ENCODE peak calls at places on chromosomes 12 and 14, in nine cellular contexts. L is OCI-LY7, Z is tibial artery, U is ovary, C is Peyer's patch, H is neuronal stem cell, M is mesenchymal stem cell, S is GM23338, P is heart right ventricle. B is an unnamed sample. For H3K4me1, the result is how much of the 10 kb centered on the place peaks cover.

GRCh38 chr12:67772276-67773169 is 124.0 kb downstream of the DYRK2 start:
- DNase-seq in L (no peak), Z (no peak), U (no peak), C (no peak), H (peak), M (peak), S (peak), P (peak), B (no peak)

GRCh38 chr14:59189281-59189821 is 884 bp downstream of the DAAM1 start:
- DNase-seq in L (peak), Z (peak), U (no peak), C (no peak), H (peak), M (no peak), S (peak), P (peak), B (peak)

GRCh38 chr12:48296586-48297396 is 53.9 kb downstream of the ZNF641 start:
- DNase-seq in L (no peak), Z (peak), U (peak), C (peak), H (peak), M (peak), S (peak), P (peak), B (peak)

GRCh38 chr14:103520657-103521437 is 1.8 kb downstream of the CKB start:
- DNase-seq in L (peak), Z (peak), U (peak), C (peak), H (peak), M (peak), S (peak), P (peak), B (peak)

GRCh38 chr12:663293-663871 is at the start of gene NINJ2:
- DNase-seq in L (no peak), Z (no peak), U (no peak), C (no peak), H (no peak), M (no peak), S (no peak), P (no peak), B (no peak)

GRCh38 chr14:54935100-54935499 is 32.5 kb upstream of the GCH1 start:
- DNase-seq in L (no peak), Z (no peak), U (no peak), C (no peak), H (no peak), M (no peak), S (no peak), P (no peak), B (no peak)

GRCh38 chr12:5510251-5510805 is 78.4 kb downstream of the NTF3 start:
- DNase-seq in L (no peak), Z (no peak), U (peak), C (no peak), H (no peak), M (no peak), S (no peak), P (no peak), B (no peak)

GRCh38 chr12:89918172-89918880 is 209.7 kb upstream of the ATP2B1 start:
- DNase-seq in L (no peak), Z (no peak), U (no peak), C (peak), H (no peak), M (no peak), S (no peak), P (no peak), B (no peak)

GRCh38 chr12:112112423-112113132 is 4.0 kb upstream of the NAA25 start:
- DNase-seq in L (no peak), Z (peak), U (no peak), C (peak), H (no peak), M (no peak), S (peak), P (no peak), B (no peak)

GRCh38 chr12:91239497-91239896 is 56.9 kb upstream of the DCN start:
- DNase-seq in L (no peak), Z (no peak), U (peak), C (no peak), H (no peak), M (no peak), S (no peak), P (no peak), B (no peak)

GRCh38 chr12:131808744-131809371 is 19.3 kb upstream of the MMP17 start:
- DNase-seq in L (peak), Z (no peak), U (no peak), C (peak), H (no peak), M (no peak), S (peak), P (no peak), B (peak)

GRCh38 chr12:1919284-1919683 is 832 bp upstream of the CACNA2D4 start:
- DNase-seq in L (no peak), Z (no peak), U (no peak), C (no peak), H (no peak), M (no peak), S (no peak), P (no peak), B (no peak)

GRCh38 chr12:1918081-1918874 is at the start of gene CACNA2D4:
- DNase-seq in L (no peak), Z (peak), U (no peak), C (peak), H (peak), M (no peak), S (no peak), P (no peak), B (no peak)

GRCh38 chr12:1916396-1917171 is 1.9 kb downstream of the CACNA2D4 start:
- DNase-seq in L (no peak), Z (peak), U (peak), C (peak), H (no peak), M (no peak), S (no peak), P (peak), B (no peak)

GRCh38 chr12:1918875-1919236 is 404 bp upstream of the CACNA2D4 start:
- DNase-seq in L (no peak), Z (peak), U (no peak), C (peak), H (no peak), M (no peak), S (no peak), P (no peak), B (no peak)

DNA sequence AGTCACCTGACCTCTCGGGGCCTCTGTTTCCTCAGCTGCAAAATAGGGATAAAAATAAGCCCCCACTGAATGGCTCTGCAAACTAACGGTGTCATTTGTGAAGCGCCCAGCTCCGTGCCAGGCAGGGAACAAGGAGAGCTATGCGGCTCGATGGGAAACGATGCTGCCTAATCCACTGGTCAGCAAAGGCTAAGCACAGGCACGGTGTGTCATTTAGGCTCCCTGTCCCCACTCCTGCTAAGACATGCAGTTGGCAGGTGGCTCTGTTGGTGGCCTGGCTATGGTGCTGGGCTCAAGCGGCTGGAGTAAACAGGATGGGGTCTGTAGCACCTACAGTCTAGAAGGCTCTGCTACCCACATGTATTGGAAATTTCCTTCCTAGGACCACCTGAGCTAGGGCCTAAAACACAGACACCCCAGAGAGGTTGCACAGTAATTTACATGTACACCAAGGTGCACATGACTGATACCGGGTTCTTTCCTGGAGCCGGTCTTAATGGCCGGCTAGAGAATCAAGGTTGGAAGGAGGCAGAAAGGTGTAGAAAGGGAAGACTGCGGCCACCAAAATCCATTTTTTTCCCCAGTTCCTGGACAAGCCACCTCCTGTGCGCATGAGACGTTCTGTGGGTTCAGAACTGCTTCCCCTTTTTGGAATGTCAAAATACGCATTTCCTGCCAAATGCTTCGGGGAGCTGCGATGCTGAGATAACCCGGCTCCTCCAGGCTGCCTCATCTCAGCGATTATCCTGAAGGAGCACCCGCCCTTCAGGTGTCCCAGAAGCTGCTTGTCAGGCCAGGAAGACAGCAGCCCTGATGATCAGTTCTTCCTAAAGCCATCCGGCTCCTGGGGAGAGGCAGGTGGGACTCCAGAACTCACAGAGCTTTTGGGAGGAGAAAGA is 1.0 kb downstream of the CACNA2D4 start:
- DNase-seq in L (no peak), Z (peak), U (no peak), C (no peak), H (no peak), M (no peak), S (no peak), P (no peak), B (no peak)
- H3K27ac ChIP-seq in L (no peak), Z (no peak), U (no peak), C (peak), H (peak), M (no peak), S (no peak), P (peak), B (no peak)

DNA sequence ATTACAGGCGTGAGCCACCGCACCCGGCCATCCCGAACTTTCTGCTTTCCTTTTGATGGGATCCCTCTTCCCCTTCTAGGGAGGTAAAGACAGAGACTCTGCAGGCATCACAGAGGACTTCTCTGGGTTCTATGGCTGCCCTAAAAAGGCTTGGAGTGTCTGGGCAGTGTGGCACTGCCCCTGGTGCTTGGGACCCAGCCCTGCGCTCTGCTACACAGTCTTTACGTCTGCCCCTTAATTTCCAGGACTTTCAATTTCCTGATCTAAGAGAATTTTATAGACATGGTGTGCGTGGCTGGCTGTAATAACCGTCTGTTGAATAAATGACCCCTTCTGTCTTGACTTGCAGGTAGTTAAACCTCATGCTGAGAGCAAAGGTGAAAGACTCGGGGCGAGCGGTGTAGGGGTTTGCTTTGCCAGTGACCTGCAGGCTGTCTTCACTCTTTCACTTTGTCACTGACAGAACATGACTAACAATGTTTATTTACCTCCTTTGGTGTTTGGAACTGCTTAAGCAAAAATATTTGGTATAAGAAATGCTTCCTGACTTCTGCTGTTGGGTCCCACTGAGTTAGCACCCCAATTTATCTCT is 110.9 kb upstream of the MAP1LC3B2 start:
- DNase-seq in L (no peak), Z (no peak), U (no peak), C (peak), H (no peak), M (no peak), S (no peak), P (no peak), B (no peak)
- H3K4me3 ChIP-seq in L (no peak), Z (no peak), U (no peak), C (no peak), H (no peak), M (no peak), S (no peak), P (no peak), B (no peak)

DNA sequence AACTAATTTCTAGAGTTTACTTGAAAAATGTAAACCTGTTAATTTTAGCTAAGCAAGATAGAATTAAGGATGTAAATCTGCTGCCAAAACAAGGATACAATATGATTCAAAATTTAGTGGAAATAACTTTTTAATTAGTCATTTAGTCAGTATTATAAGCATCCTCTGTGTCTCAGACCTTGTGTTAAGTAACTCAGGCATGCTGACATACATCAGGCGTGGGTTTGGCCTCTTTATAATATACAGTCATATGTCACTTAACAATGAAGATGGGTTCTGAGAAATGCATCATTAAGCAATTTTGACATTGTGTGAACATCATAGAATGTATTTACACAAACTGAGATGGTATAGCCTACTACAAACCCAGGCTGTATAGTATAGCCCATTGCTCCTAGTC is 386.9 kb downstream of the ZFP36L1 start:
- DNase-seq in L (no peak), Z (no peak), U (no peak), C (no peak), H (no peak), M (no peak), S (no peak), P (no peak), B (no peak)
- H3K4me1 ChIP-seq in L (half or more), Z (under half), U (under half), C (under half), H (under half), M (under half), S (under half), P (half or more), B (under half)

GRCh38 chr12:121467638-121468403 is 67.9 kb downstream of the RNF34 start:
- DNase-seq in L (no peak), Z (peak), U (peak), C (no peak), H (peak), M (peak), S (peak), P (peak), B (no peak)

GRCh38 chr12:121466800-121467637 is 67.1 kb downstream of the RNF34 start:
- DNase-seq in L (peak), Z (peak), U (peak), C (peak), H (peak), M (peak), S (peak), P (peak), B (peak)

GRCh38 chr12:121468451-121468850 is 68.5 kb downstream of the RNF34 start:
- DNase-seq in L (no peak), Z (no peak), U (peak), C (no peak), H (no peak), M (peak), S (no peak), P (no peak), B (no peak)

GRCh38 chr12:121464331-121464730 is 64.4 kb downstream of the RNF34 start:
- DNase-seq in L (no peak), Z (no peak), U (no peak), C (no peak), H (no peak), M (no peak), S (no peak), P (no peak), B (no peak)

DNA sequence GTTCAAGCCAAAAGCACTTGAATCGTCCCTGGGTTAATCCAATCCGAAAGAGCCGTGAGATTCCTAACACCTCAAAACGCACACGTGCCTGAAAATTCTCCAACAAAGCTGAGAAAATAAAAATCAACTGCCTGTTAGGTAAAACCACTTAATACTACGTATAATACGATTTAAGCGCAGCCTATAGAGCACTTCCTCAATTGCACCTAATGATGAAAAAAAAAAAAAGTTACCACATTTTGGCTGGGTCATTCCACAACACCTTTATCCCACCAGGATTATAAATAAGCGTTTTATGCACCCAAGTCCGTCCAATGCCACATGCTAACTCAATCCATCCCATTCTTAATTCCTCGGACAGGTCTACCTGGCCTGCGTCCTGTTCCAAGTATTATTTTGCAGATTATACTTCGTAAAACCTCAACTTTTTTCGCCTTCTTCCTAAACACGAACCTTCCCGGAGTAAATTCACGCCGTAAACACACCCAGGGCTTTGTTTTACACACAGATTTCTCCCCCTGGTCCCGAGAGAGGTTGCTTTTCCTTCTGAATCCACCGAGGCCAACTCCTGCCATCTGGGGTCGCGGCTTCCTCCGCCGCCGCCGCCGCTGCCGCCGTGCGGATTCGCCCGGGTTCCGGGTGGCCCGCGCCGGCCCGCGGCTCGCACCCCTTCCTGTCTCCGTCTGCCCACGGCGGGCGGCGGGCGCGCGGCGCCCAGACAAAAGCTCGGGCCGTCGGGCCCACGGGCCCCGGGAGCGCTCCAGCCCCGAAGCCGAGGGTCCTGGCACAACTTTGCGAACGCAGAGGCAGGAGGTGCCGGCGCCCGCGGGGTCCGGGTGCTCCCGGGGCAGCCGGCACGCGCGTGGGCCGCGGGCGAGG is 66.2 kb downstream of the RNF34 start:
- DNase-seq in L (peak), Z (no peak), U (no peak), C (peak), H (no peak), M (peak), S (peak), P (no peak), B (peak)
- H3K27ac ChIP-seq in L (peak), Z (no peak), U (no peak), C (peak), H (no peak), M (no peak), S (no peak), P (no peak), B (peak)

DNA sequence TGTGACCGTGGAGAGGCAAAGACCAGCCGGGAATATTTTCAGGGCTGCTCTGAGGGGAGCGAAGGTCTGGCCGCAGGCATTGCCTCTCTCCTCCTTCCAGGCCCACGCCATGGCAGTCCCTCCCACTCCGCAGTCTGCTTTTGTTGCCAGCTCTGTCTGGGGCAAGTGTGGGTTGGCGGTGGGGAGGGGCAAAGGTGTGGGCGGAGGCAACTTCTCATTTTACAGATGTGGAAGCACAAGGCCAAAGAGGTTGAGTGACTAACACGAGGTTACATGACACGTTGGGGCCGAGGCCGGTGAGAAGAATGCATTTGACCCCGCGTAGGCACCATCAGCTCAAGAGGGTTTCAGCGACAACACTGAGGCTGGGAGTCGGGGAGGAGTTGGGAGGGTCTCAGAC is 6.1 kb upstream of the FAIM2 start:
- DNase-seq in L (no peak), Z (no peak), U (no peak), C (no peak), H (peak), M (peak), S (peak), P (no peak), B (peak)
- H3K4me3 ChIP-seq in L (no peak), Z (no peak), U (no peak), C (no peak), H (peak), M (no peak), S (no peak), P (no peak), B (no peak)

GRCh38 chr12:74527491-74527890 is 10.1 kb upstream of the ATXN7L3B start:
- DNase-seq in L (no peak), Z (no peak), U (no peak), C (no peak), H (no peak), M (no peak), S (no peak), P (no peak), B (no peak)
- H3K4me1 ChIP-seq in L (under half), Z (under half), U (under half), C (under half), H (under half), M (under half), S (under half), P (under half), B (under half)

DNA sequence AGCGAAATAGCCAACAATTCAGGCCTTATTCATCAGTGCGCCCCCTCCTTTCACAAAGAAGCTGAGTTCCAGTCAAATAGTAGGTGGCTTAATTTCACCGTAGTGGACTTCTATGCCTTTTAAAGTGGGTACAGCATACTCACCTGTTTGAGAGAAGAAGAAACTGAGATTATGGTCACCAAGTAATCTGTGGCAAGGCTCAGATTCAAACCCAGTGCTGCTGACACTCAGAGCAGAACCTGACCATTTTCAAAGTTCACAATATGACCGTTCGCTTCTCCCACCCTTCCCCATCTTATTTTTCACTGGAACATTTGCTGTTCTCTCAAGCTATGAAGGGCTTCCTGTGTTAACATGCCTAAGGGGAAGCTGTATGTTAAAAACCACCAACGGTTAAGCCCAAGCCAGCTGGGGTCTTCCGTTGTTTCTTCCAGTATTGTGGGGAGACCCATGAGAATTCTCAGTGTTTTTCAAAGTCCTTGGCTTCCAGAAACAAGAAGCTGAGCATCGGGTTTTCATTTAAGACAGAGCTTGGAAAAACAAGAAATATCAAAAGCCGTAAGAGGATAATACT is 6.1 kb upstream of the PSMA6 start:
- DNase-seq in L (peak), Z (no peak), U (no peak), C (no peak), H (no peak), M (no peak), S (no peak), P (no peak), B (no peak)
- H3K27ac ChIP-seq in L (peak), Z (no peak), U (no peak), C (peak), H (no peak), M (no peak), S (no peak), P (peak), B (no peak)

B was measured in psoas muscle.